ENCODE peak calls at places on chromosomes 1 and 21, in ten cellular contexts. T, L, V, K, B, R, O, P, Z and I are unnamed samples.

GRCh38 chr1:53631622-53632310 is 107.2 kb downstream of the GLIS1 start:
- DNase-seq in T (no peak), L (no peak), V (no peak), K (no peak), B (no peak), R (no peak), O (no peak), P (no peak), Z (no peak), I (no peak)

GRCh38 chr1:211577277-211577825 is 1.6 kb downstream of the SLC30A1 start:
- DNase-seq in T (peak; percentile 32), L (no peak), V (peak; percentile 33), K (no peak), B (no peak), R (no peak), O (no peak), P (no peak), Z (no peak), I (no peak)

GRCh38 chr1:2238361-2239055 is 10.4 kb downstream of the SKI start:
- DNase-seq in T (no peak), L (no peak), V (no peak), K (no peak), B (no peak), R (no peak), O (no peak), P (no peak), Z (no peak), I (no peak)

GRCh38 chr1:149942207-149942606 is 5.5 kb upstream of the MTMR11 start:
- DNase-seq in T (no peak), L (peak; percentile 42), V (no peak), K (no peak), B (peak; percentile 51), R (no peak), O (no peak), P (no peak), Z (no peak), I (peak; percentile 43)

GRCh38 chr21:37871121-37871862 is 45.0 kb downstream of the KCNJ6 start:
- DNase-seq in T (no peak), L (peak; percentile 19), V (peak; percentile 10), K (no peak), B (peak; percentile 94), R (no peak), O (no peak), P (peak; percentile 71), Z (no peak), I (peak; percentile 92)

GRCh38 chr1:42419449-42419848 is 36.4 kb downstream of the ZMYND12 start:
- DNase-seq in T (no peak), L (peak; percentile 51), V (no peak), K (no peak), B (no peak), R (no peak), O (no peak), P (no peak), Z (no peak), I (no peak)

GRCh38 chr21:46376231-46376628 is 52.3 kb downstream of the PCNT start:
- DNase-seq in T (no peak), L (no peak), V (no peak), K (no peak), B (no peak), R (no peak), O (no peak), P (no peak), Z (no peak), I (no peak)

GRCh38 chr1:71231751-71232150 is 150.9 kb upstream of the ZRANB2 start:
- DNase-seq in T (no peak), L (peak; percentile 28), V (no peak), K (no peak), B (no peak), R (no peak), O (no peak), P (no peak), Z (no peak), I (peak; percentile 2)

GRCh38 chr1:91732291-91732953 is 153.5 kb downstream of the TGFBR3 start:
- DNase-seq in T (no peak), L (peak; percentile 76), V (peak; percentile 89), K (no peak), B (peak; percentile 67), R (peak; percentile 24), O (no peak), P (peak; percentile 83), Z (peak; percentile 39), I (peak; percentile 91)